ENCODE peak calls at places on chromosomes 6 and 20, in ten cellular contexts. One of them, this sample, is unnamed.
A peak's percentile ranks its signal among the peaks of the same experiment; 100 is the strongest.

GRCh38 chr6:157679605-157680580 is 143.2 kb upstream of the SNX9 start:
- DNase-seq in neural progenitor cell: peak; percentile 43
- DNase-seq in HepG2: no peak
- DNase-seq in activated CD8-positive, alpha-beta T cell treated with anti-CD3 and anti-CD28 coated beads for 36 hours: no peak
- DNase-seq in heart right ventricle: no peak
- DNase-seq in A549: no peak
- DNase-seq in HFFc6: peak; percentile 4
- DNase-seq in AG10803: peak; percentile 43
- DNase-seq in neural crest cell: no peak
- DNase-seq in hepatocyte: no peak
- DNase-seq in this sample: no peak

GRCh38 chr20:57613481-57613921 is 6.7 kb downstream of the ZBP1 start:
- DNase-seq in neural progenitor cell: no peak
- DNase-seq in HepG2: no peak
- DNase-seq in activated CD8-positive, alpha-beta T cell treated with anti-CD3 and anti-CD28 coated beads for 36 hours: no peak
- DNase-seq in heart right ventricle: no peak
- DNase-seq in A549: no peak
- DNase-seq in HFFc6: no peak
- DNase-seq in AG10803: no peak
- DNase-seq in neural crest cell: no peak
- DNase-seq in hepatocyte: no peak
- DNase-seq in this sample: no peak

GRCh38 chr6:14612016-14612415 is 494.4 kb downstream of the CD83 start:
- DNase-seq in neural progenitor cell: no peak
- DNase-seq in HepG2: no peak
- DNase-seq in activated CD8-positive, alpha-beta T cell treated with anti-CD3 and anti-CD28 coated beads for 36 hours: no peak
- DNase-seq in heart right ventricle: no peak
- DNase-seq in A549: no peak
- DNase-seq in HFFc6: peak; percentile 3
- DNase-seq in AG10803: peak; percentile 48
- DNase-seq in neural crest cell: no peak
- DNase-seq in hepatocyte: no peak
- DNase-seq in this sample: no peak

GRCh38 chr20:12064540-12064939 is 146.8 kb downstream of the BTBD3 start:
- DNase-seq in neural progenitor cell: no peak
- DNase-seq in HepG2: no peak
- DNase-seq in activated CD8-positive, alpha-beta T cell treated with anti-CD3 and anti-CD28 coated beads for 36 hours: no peak
- DNase-seq in heart right ventricle: no peak
- DNase-seq in A549: no peak
- DNase-seq in HFFc6: no peak
- DNase-seq in AG10803: no peak
- DNase-seq in neural crest cell: no peak
- DNase-seq in hepatocyte: no peak
- DNase-seq in this sample: no peak

GRCh38 chr6:29097803-29098202 is 1.5 kb upstream of the OR2J1 start:
- DNase-seq in neural progenitor cell: no peak
- DNase-seq in HepG2: no peak
- DNase-seq in activated CD8-positive, alpha-beta T cell treated with anti-CD3 and anti-CD28 coated beads for 36 hours: no peak
- DNase-seq in heart right ventricle: no peak
- DNase-seq in A549: no peak
- DNase-seq in HFFc6: no peak
- DNase-seq in AG10803: no peak
- DNase-seq in neural crest cell: no peak
- DNase-seq in hepatocyte: no peak
- DNase-seq in this sample: no peak

GRCh38 chr6:13703496-13703895 is 8.1 kb downstream of the RANBP9 start:
- DNase-seq in neural progenitor cell: peak; percentile 11
- DNase-seq in HepG2: no peak
- DNase-seq in activated CD8-positive, alpha-beta T cell treated with anti-CD3 and anti-CD28 coated beads for 36 hours: no peak
- DNase-seq in heart right ventricle: no peak
- DNase-seq in A549: no peak
- DNase-seq in HFFc6: no peak
- DNase-seq in AG10803: no peak
- DNase-seq in neural crest cell: no peak
- DNase-seq in hepatocyte: no peak
- DNase-seq in this sample: no peak

GRCh38 chr6:1856381-1856780 is 246.7 kb downstream of the FOXC1 start:
- DNase-seq in neural progenitor cell: no peak
- DNase-seq in HepG2: no peak
- DNase-seq in activated CD8-positive, alpha-beta T cell treated with anti-CD3 and anti-CD28 coated beads for 36 hours: no peak
- DNase-seq in heart right ventricle: no peak
- DNase-seq in A549: no peak
- DNase-seq in HFFc6: peak; percentile 19
- DNase-seq in AG10803: peak; percentile 64
- DNase-seq in neural crest cell: no peak
- DNase-seq in hepatocyte: peak; percentile 58
- DNase-seq in this sample: peak; percentile 78

GRCh38 chr6:78629154-78629721 is 238.1 kb upstream of the IRAK1BP1 start:
- DNase-seq in neural progenitor cell: no peak
- DNase-seq in HepG2: no peak
- DNase-seq in activated CD8-positive, alpha-beta T cell treated with anti-CD3 and anti-CD28 coated beads for 36 hours: no peak
- DNase-seq in heart right ventricle: peak; percentile 12
- DNase-seq in A549: no peak
- DNase-seq in HFFc6: no peak
- DNase-seq in AG10803: peak; percentile 43
- DNase-seq in neural crest cell: no peak
- DNase-seq in hepatocyte: no peak
- DNase-seq in this sample: no peak

DNA sequence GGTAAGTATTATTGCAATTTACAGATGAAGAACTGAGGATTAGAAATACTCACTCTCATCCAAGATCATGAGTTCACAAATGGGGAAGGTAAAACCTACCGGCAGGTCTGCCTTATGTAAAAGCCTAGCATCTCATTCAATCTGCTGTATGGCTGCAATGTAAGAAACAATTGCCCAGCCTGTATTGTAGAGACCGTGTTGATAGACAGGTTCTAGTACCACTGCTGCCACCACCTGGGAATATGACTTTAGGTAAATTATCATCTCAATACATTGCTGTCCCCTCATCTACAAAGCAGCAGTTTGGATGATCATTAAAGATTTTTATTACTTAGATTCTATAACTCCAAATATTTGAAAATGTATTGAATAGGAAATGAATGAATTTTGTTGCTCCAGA is 23.3 kb upstream of the ARHGAP18 start:
- DNase-seq in neural progenitor cell: no peak
- DNase-seq in HepG2: peak; percentile 58
- DNase-seq in activated CD8-positive, alpha-beta T cell treated with anti-CD3 and anti-CD28 coated beads for 36 hours: peak; percentile 21
- DNase-seq in heart right ventricle: no peak
- DNase-seq in A549: no peak
- DNase-seq in HFFc6: no peak
- DNase-seq in AG10803: no peak
- DNase-seq in neural crest cell: no peak
- DNase-seq in hepatocyte: no peak
- DNase-seq in this sample: no peak
- TF ChIP-seq CTCF in neural progenitor cell: no peak
- TF ChIP-seq CTCF in HepG2: peak; percentile 63
- TF ChIP-seq CTCF in activated CD8-positive, alpha-beta T cell treated with anti-CD3 and anti-CD28 coated beads for 36 hours: no peak
- TF ChIP-seq CTCF in heart right ventricle: no peak
- TF ChIP-seq CTCF in A549: peak; percentile 16
- TF ChIP-seq CTCF in HFFc6: no peak
- TF ChIP-seq CTCF in AG10803: no peak
- TF ChIP-seq CTCF in neural crest cell: no peak
- TF ChIP-seq CTCF in hepatocyte: no peak
- TF ChIP-seq CTCF in this sample: peak; percentile 32

GRCh38 chr6:87487555-87487954 is 14.8 kb downstream of the SLC35A1 start:
- DNase-seq in neural progenitor cell: no peak
- DNase-seq in HepG2: no peak
- DNase-seq in activated CD8-positive, alpha-beta T cell treated with anti-CD3 and anti-CD28 coated beads for 36 hours: no peak
- DNase-seq in heart right ventricle: no peak
- DNase-seq in A549: no peak
- DNase-seq in HFFc6: no peak
- DNase-seq in AG10803: peak; percentile 4
- DNase-seq in neural crest cell: no peak
- DNase-seq in hepatocyte: no peak
- DNase-seq in this sample: no peak
- TF ChIP-seq CTCF in neural progenitor cell: no peak
- TF ChIP-seq CTCF in HepG2: no peak
- TF ChIP-seq CTCF in activated CD8-positive, alpha-beta T cell treated with anti-CD3 and anti-CD28 coated beads for 36 hours: no peak
- TF ChIP-seq CTCF in heart right ventricle: no peak
- TF ChIP-seq CTCF in A549: no peak
- TF ChIP-seq CTCF in HFFc6: no peak
- TF ChIP-seq CTCF in AG10803: no peak
- TF ChIP-seq CTCF in neural crest cell: no peak
- TF ChIP-seq CTCF in hepatocyte: no peak
- TF ChIP-seq CTCF in this sample: no peak

DNA sequence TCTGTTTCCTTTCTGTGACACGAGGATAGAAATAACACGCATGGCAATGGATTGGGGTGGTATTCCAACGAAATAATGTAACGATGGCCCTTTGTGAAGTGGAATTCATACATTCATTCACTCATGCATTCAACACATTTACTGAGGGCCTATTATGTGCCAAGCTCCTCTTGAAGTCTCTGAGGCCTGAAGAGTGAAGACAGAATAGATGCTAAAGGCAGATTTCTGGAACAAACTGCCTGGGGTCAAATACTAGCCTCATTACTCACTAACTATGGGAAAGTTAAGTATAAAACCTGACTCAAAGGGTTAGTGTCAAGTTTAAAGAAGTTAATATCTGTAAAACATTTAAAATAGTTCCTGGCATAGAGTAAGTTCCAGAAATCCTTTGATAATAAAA is 279.6 kb upstream of the SULF2 start:
- DNase-seq in neural progenitor cell: no peak
- DNase-seq in HepG2: no peak
- DNase-seq in activated CD8-positive, alpha-beta T cell treated with anti-CD3 and anti-CD28 coated beads for 36 hours: no peak
- DNase-seq in heart right ventricle: no peak
- DNase-seq in A549: no peak
- DNase-seq in HFFc6: peak; percentile 12
- DNase-seq in AG10803: peak; percentile 58
- DNase-seq in neural crest cell: no peak
- DNase-seq in hepatocyte: no peak
- DNase-seq in this sample: no peak
- TF ChIP-seq CTCF in neural progenitor cell: no peak
- TF ChIP-seq CTCF in HepG2: no peak
- TF ChIP-seq CTCF in activated CD8-positive, alpha-beta T cell treated with anti-CD3 and anti-CD28 coated beads for 36 hours: no peak
- TF ChIP-seq CTCF in heart right ventricle: no peak
- TF ChIP-seq CTCF in A549: no peak
- TF ChIP-seq CTCF in HFFc6: no peak
- TF ChIP-seq CTCF in AG10803: no peak
- TF ChIP-seq CTCF in neural crest cell: no peak
- TF ChIP-seq CTCF in hepatocyte: no peak
- TF ChIP-seq CTCF in this sample: no peak

DNA sequence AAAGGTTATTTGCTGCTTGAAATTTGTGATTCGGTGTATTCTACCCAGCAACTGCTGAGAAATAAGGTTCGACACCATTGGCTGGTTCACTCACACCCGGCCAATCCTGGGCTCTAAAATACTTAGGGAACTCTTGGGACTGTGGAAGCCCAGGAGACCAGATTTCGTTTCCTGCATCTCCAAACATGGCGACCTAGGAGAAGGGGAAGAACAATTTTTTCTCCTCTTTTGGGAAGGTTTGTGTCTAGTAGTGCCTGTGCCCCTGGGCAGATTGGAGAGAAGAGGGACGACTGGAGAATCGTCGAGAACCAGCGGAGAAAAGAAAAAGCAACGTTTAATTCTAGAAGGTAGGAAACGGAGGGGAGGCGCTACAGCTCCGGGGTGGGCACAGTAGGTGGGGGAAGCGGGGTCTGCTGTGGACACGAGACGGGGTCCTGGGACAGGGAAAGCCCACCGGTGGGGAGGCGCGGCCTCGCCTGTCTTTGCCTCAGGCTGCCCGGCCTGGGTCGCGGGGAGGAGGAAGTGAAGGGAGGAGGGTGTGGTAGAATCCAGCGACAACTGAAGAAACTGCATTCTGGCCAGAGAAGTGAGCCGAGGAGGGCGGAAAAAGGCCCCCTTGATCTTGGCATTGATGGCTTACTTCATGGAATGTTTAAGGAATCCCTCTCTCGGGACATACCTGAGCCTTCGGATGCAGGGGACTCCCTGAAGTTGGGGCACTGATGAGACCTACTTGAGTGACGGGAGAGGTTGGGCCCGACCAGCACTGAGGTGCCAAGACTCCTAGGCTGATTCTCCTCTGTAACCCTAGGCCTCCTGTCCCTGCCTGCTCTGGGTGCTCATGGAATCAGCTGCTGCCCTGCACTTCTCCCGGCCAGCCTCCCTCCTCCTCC is at the start of gene BTN2A1:
- DNase-seq in neural progenitor cell: peak; percentile 92
- DNase-seq in HepG2: peak; percentile 94
- DNase-seq in activated CD8-positive, alpha-beta T cell treated with anti-CD3 and anti-CD28 coated beads for 36 hours: peak; percentile 75
- DNase-seq in heart right ventricle: peak; percentile 54
- DNase-seq in A549: peak; percentile 83
- DNase-seq in HFFc6: peak; percentile 94
- DNase-seq in AG10803: peak; percentile 93
- DNase-seq in neural crest cell: peak; percentile 56
- DNase-seq in hepatocyte: peak; percentile 93
- DNase-seq in this sample: peak; percentile 79
- TF ChIP-seq CTCF in neural progenitor cell: peak; percentile 16
- TF ChIP-seq CTCF in HepG2: peak; percentile 57
- TF ChIP-seq CTCF in activated CD8-positive, alpha-beta T cell treated with anti-CD3 and anti-CD28 coated beads for 36 hours: no peak
- TF ChIP-seq CTCF in heart right ventricle: no peak
- TF ChIP-seq CTCF in A549: peak; percentile 8
- TF ChIP-seq CTCF in HFFc6: peak; percentile 35
- TF ChIP-seq CTCF in AG10803: peak; percentile 7
- TF ChIP-seq CTCF in neural crest cell: no peak
- TF ChIP-seq CTCF in hepatocyte: peak; percentile 13
- TF ChIP-seq CTCF in this sample: peak; percentile 20

DNA sequence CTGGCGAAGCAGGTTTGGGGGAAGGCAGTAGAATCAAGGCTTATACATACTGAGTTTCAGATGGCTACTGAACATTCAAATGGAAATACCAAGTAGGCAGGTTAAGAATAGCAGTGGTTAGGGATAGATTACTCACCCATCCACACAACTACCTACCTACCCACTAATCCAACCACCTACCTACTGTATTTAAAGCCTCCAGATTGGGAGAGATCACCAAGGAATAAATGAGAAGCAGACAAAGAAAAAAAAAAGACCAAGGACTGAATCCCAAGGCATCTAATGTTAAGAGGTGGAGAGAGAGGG is 68.3 kb upstream of the SMIM29 start:
- DNase-seq in neural progenitor cell: no peak
- DNase-seq in HepG2: no peak
- DNase-seq in activated CD8-positive, alpha-beta T cell treated with anti-CD3 and anti-CD28 coated beads for 36 hours: no peak
- DNase-seq in heart right ventricle: no peak
- DNase-seq in A549: no peak
- DNase-seq in HFFc6: no peak
- DNase-seq in AG10803: no peak
- DNase-seq in neural crest cell: no peak
- DNase-seq in hepatocyte: no peak
- DNase-seq in this sample: no peak
- TF ChIP-seq CTCF in neural progenitor cell: no peak
- TF ChIP-seq CTCF in HepG2: no peak
- TF ChIP-seq CTCF in activated CD8-positive, alpha-beta T cell treated with anti-CD3 and anti-CD28 coated beads for 36 hours: no peak
- TF ChIP-seq CTCF in heart right ventricle: no peak
- TF ChIP-seq CTCF in A549: no peak
- TF ChIP-seq CTCF in HFFc6: no peak
- TF ChIP-seq CTCF in AG10803: no peak
- TF ChIP-seq CTCF in neural crest cell: no peak
- TF ChIP-seq CTCF in hepatocyte: no peak
- TF ChIP-seq CTCF in this sample: no peak

This sample was measured in LNCaP clone FGC.